ENCODE peak calls at places on chromosomes 12 and 14, in eight cellular contexts. One of them, this sample, is unnamed.

GRCh38 chr12:131101006-131101405 is 147.3 kb downstream of the ADGRD1 start:
- DNase-seq in T-helper 1 cell: no peak
- DNase-seq in AG08395: no peak
- DNase-seq in NCI-H1694 treated with DMSO at 0.1 percent for 48 hours: no peak
- DNase-seq in RWPE1: no peak
- DNase-seq in activated naive CD4-positive, alpha-beta T cell treated with anti-CD3 and anti-CD28 coated beads for 36 hours: no peak
- DNase-seq in NCI-H2029: no peak
- DNase-seq in activated naive CD8-positive, alpha-beta T cell treated with anti-CD3 and anti-CD28 coated beads, Interleukin-2, amount 50 U/mL, for 24 hours: no peak
- DNase-seq in this sample: no peak

GRCh38 chr14:26594148-26594547 is 3.7 kb downstream of the NOVA1 start:
- DNase-seq in T-helper 1 cell: no peak
- DNase-seq in AG08395: no peak
- DNase-seq in NCI-H1694 treated with DMSO at 0.1 percent for 48 hours: peak
- DNase-seq in RWPE1: no peak
- DNase-seq in activated naive CD4-positive, alpha-beta T cell treated with anti-CD3 and anti-CD28 coated beads for 36 hours: no peak
- DNase-seq in NCI-H2029: no peak
- DNase-seq in activated naive CD8-positive, alpha-beta T cell treated with anti-CD3 and anti-CD28 coated beads, Interleukin-2, amount 50 U/mL, for 24 hours: no peak
- DNase-seq in this sample: no peak

GRCh38 chr14:103584326-103584915 is 21.7 kb downstream of the COA8 start:
- DNase-seq in T-helper 1 cell: no peak
- DNase-seq in AG08395: no peak
- DNase-seq in NCI-H1694 treated with DMSO at 0.1 percent for 48 hours: no peak
- DNase-seq in RWPE1: no peak
- DNase-seq in activated naive CD4-positive, alpha-beta T cell treated with anti-CD3 and anti-CD28 coated beads for 36 hours: no peak
- DNase-seq in NCI-H2029: no peak
- DNase-seq in activated naive CD8-positive, alpha-beta T cell treated with anti-CD3 and anti-CD28 coated beads, Interleukin-2, amount 50 U/mL, for 24 hours: no peak
- DNase-seq in this sample: no peak

GRCh38 chr12:95802482-95803264 is 12.1 kb upstream of the NTN4 start:
- DNase-seq in T-helper 1 cell: no peak
- DNase-seq in AG08395: peak
- DNase-seq in NCI-H1694 treated with DMSO at 0.1 percent for 48 hours: no peak
- DNase-seq in RWPE1: peak
- DNase-seq in activated naive CD4-positive, alpha-beta T cell treated with anti-CD3 and anti-CD28 coated beads for 36 hours: no peak
- DNase-seq in NCI-H2029: no peak
- DNase-seq in activated naive CD8-positive, alpha-beta T cell treated with anti-CD3 and anti-CD28 coated beads, Interleukin-2, amount 50 U/mL, for 24 hours: no peak
- DNase-seq in this sample: peak

GRCh38 chr14:104532191-104532555 is 47.4 kb upstream of the C14orf180 start:
- DNase-seq in T-helper 1 cell: no peak
- DNase-seq in AG08395: no peak
- DNase-seq in NCI-H1694 treated with DMSO at 0.1 percent for 48 hours: no peak
- DNase-seq in RWPE1: peak
- DNase-seq in activated naive CD4-positive, alpha-beta T cell treated with anti-CD3 and anti-CD28 coated beads for 36 hours: no peak
- DNase-seq in NCI-H2029: no peak
- DNase-seq in activated naive CD8-positive, alpha-beta T cell treated with anti-CD3 and anti-CD28 coated beads, Interleukin-2, amount 50 U/mL, for 24 hours: no peak
- DNase-seq in this sample: no peak

GRCh38 chr12:41184864-41185263 is 3.3 kb upstream of the PDZRN4 start:
- DNase-seq in T-helper 1 cell: no peak
- DNase-seq in AG08395: no peak
- DNase-seq in NCI-H1694 treated with DMSO at 0.1 percent for 48 hours: no peak
- DNase-seq in RWPE1: no peak
- DNase-seq in activated naive CD4-positive, alpha-beta T cell treated with anti-CD3 and anti-CD28 coated beads for 36 hours: no peak
- DNase-seq in NCI-H2029: no peak
- DNase-seq in activated naive CD8-positive, alpha-beta T cell treated with anti-CD3 and anti-CD28 coated beads, Interleukin-2, amount 50 U/mL, for 24 hours: no peak
- DNase-seq in this sample: no peak

GRCh38 chr12:42873401-42873800 is 283.9 kb upstream of the PRICKLE1 start:
- DNase-seq in T-helper 1 cell: no peak
- DNase-seq in AG08395: no peak
- DNase-seq in NCI-H1694 treated with DMSO at 0.1 percent for 48 hours: no peak
- DNase-seq in RWPE1: no peak
- DNase-seq in activated naive CD4-positive, alpha-beta T cell treated with anti-CD3 and anti-CD28 coated beads for 36 hours: no peak
- DNase-seq in NCI-H2029: no peak
- DNase-seq in activated naive CD8-positive, alpha-beta T cell treated with anti-CD3 and anti-CD28 coated beads, Interleukin-2, amount 50 U/mL, for 24 hours: no peak
- DNase-seq in this sample: no peak

GRCh38 chr14:100525615-100526014 is 61.6 kb downstream of the BEGAIN start:
- DNase-seq in T-helper 1 cell: no peak
- DNase-seq in AG08395: no peak
- DNase-seq in NCI-H1694 treated with DMSO at 0.1 percent for 48 hours: no peak
- DNase-seq in RWPE1: no peak
- DNase-seq in activated naive CD4-positive, alpha-beta T cell treated with anti-CD3 and anti-CD28 coated beads for 36 hours: no peak
- DNase-seq in NCI-H2029: no peak
- DNase-seq in activated naive CD8-positive, alpha-beta T cell treated with anti-CD3 and anti-CD28 coated beads, Interleukin-2, amount 50 U/mL, for 24 hours: no peak
- DNase-seq in this sample: no peak

GRCh38 chr14:60095781-60096450 is 4.2 kb downstream of the PCNX4 start:
- DNase-seq in T-helper 1 cell: no peak
- DNase-seq in AG08395: peak
- DNase-seq in NCI-H1694 treated with DMSO at 0.1 percent for 48 hours: no peak
- DNase-seq in RWPE1: no peak
- DNase-seq in activated naive CD4-positive, alpha-beta T cell treated with anti-CD3 and anti-CD28 coated beads for 36 hours: no peak
- DNase-seq in NCI-H2029: no peak
- DNase-seq in activated naive CD8-positive, alpha-beta T cell treated with anti-CD3 and anti-CD28 coated beads, Interleukin-2, amount 50 U/mL, for 24 hours: no peak
- DNase-seq in this sample: peak

GRCh38 chr12:109840349-109841073 is 7.3 kb upstream of the TRPV4 start:
- DNase-seq in T-helper 1 cell: no peak
- DNase-seq in AG08395: no peak
- DNase-seq in NCI-H1694 treated with DMSO at 0.1 percent for 48 hours: no peak
- DNase-seq in RWPE1: peak
- DNase-seq in activated naive CD4-positive, alpha-beta T cell treated with anti-CD3 and anti-CD28 coated beads for 36 hours: no peak
- DNase-seq in NCI-H2029: peak
- DNase-seq in activated naive CD8-positive, alpha-beta T cell treated with anti-CD3 and anti-CD28 coated beads, Interleukin-2, amount 50 U/mL, for 24 hours: no peak
- DNase-seq in this sample: peak

GRCh38 chr12:101666017-101666728 is 31.3 kb upstream of the CHPT1 start:
- DNase-seq in T-helper 1 cell: no peak
- DNase-seq in AG08395: no peak
- DNase-seq in NCI-H1694 treated with DMSO at 0.1 percent for 48 hours: no peak
- DNase-seq in RWPE1: no peak
- DNase-seq in activated naive CD4-positive, alpha-beta T cell treated with anti-CD3 and anti-CD28 coated beads for 36 hours: no peak
- DNase-seq in NCI-H2029: no peak
- DNase-seq in activated naive CD8-positive, alpha-beta T cell treated with anti-CD3 and anti-CD28 coated beads, Interleukin-2, amount 50 U/mL, for 24 hours: no peak
- DNase-seq in this sample: no peak

GRCh38 chr12:114263031-114263825 is 142.7 kb downstream of the TBX5 start:
- DNase-seq in T-helper 1 cell: no peak
- DNase-seq in AG08395: peak
- DNase-seq in NCI-H1694 treated with DMSO at 0.1 percent for 48 hours: no peak
- DNase-seq in RWPE1: no peak
- DNase-seq in activated naive CD4-positive, alpha-beta T cell treated with anti-CD3 and anti-CD28 coated beads for 36 hours: no peak
- DNase-seq in NCI-H2029: no peak
- DNase-seq in activated naive CD8-positive, alpha-beta T cell treated with anti-CD3 and anti-CD28 coated beads, Interleukin-2, amount 50 U/mL, for 24 hours: no peak
- DNase-seq in this sample: no peak

GRCh38 chr12:4817813-4818212 is 91.9 kb upstream of the KCNA1 start:
- DNase-seq in T-helper 1 cell: no peak
- DNase-seq in AG08395: no peak
- DNase-seq in NCI-H1694 treated with DMSO at 0.1 percent for 48 hours: no peak
- DNase-seq in RWPE1: no peak
- DNase-seq in activated naive CD4-positive, alpha-beta T cell treated with anti-CD3 and anti-CD28 coated beads for 36 hours: no peak
- DNase-seq in NCI-H2029: no peak
- DNase-seq in activated naive CD8-positive, alpha-beta T cell treated with anti-CD3 and anti-CD28 coated beads, Interleukin-2, amount 50 U/mL, for 24 hours: no peak
- DNase-seq in this sample: no peak

GRCh38 chr14:99602054-99602787 is 1.8 kb downstream of the CCDC85C start:
- DNase-seq in T-helper 1 cell: no peak
- DNase-seq in AG08395: no peak
- DNase-seq in NCI-H1694 treated with DMSO at 0.1 percent for 48 hours: peak
- DNase-seq in RWPE1: no peak
- DNase-seq in activated naive CD4-positive, alpha-beta T cell treated with anti-CD3 and anti-CD28 coated beads for 36 hours: no peak
- DNase-seq in NCI-H2029: no peak
- DNase-seq in activated naive CD8-positive, alpha-beta T cell treated with anti-CD3 and anti-CD28 coated beads, Interleukin-2, amount 50 U/mL, for 24 hours: peak
- DNase-seq in this sample: peak

GRCh38 chr14:90664911-90665695 is 151.1 kb downstream of the TTC7B start:
- DNase-seq in T-helper 1 cell: no peak
- DNase-seq in AG08395: no peak
- DNase-seq in NCI-H1694 treated with DMSO at 0.1 percent for 48 hours: peak
- DNase-seq in RWPE1: no peak
- DNase-seq in activated naive CD4-positive, alpha-beta T cell treated with anti-CD3 and anti-CD28 coated beads for 36 hours: no peak
- DNase-seq in NCI-H2029: no peak
- DNase-seq in activated naive CD8-positive, alpha-beta T cell treated with anti-CD3 and anti-CD28 coated beads, Interleukin-2, amount 50 U/mL, for 24 hours: no peak
- DNase-seq in this sample: no peak

GRCh38 chr12:112140728-112141127 is 15.4 kb downstream of the TRAFD1 start:
- DNase-seq in T-helper 1 cell: no peak
- DNase-seq in AG08395: no peak
- DNase-seq in NCI-H1694 treated with DMSO at 0.1 percent for 48 hours: no peak
- DNase-seq in RWPE1: no peak
- DNase-seq in activated naive CD4-positive, alpha-beta T cell treated with anti-CD3 and anti-CD28 coated beads for 36 hours: no peak
- DNase-seq in NCI-H2029: no peak
- DNase-seq in activated naive CD8-positive, alpha-beta T cell treated with anti-CD3 and anti-CD28 coated beads, Interleukin-2, amount 50 U/mL, for 24 hours: no peak
- DNase-seq in this sample: no peak

GRCh38 chr12:5678186-5678585 is 246.3 kb downstream of the NTF3 start:
- DNase-seq in T-helper 1 cell: no peak
- DNase-seq in AG08395: no peak
- DNase-seq in NCI-H1694 treated with DMSO at 0.1 percent for 48 hours: no peak
- DNase-seq in RWPE1: no peak
- DNase-seq in activated naive CD4-positive, alpha-beta T cell treated with anti-CD3 and anti-CD28 coated beads for 36 hours: no peak
- DNase-seq in NCI-H2029: no peak
- DNase-seq in activated naive CD8-positive, alpha-beta T cell treated with anti-CD3 and anti-CD28 coated beads, Interleukin-2, amount 50 U/mL, for 24 hours: no peak
- DNase-seq in this sample: peak

GRCh38 chr14:32821989-32822653 is 116.6 kb upstream of the NPAS3 start:
- DNase-seq in T-helper 1 cell: no peak
- DNase-seq in AG08395: no peak
- DNase-seq in NCI-H1694 treated with DMSO at 0.1 percent for 48 hours: no peak
- DNase-seq in RWPE1: no peak
- DNase-seq in activated naive CD4-positive, alpha-beta T cell treated with anti-CD3 and anti-CD28 coated beads for 36 hours: no peak
- DNase-seq in NCI-H2029: no peak
- DNase-seq in activated naive CD8-positive, alpha-beta T cell treated with anti-CD3 and anti-CD28 coated beads, Interleukin-2, amount 50 U/mL, for 24 hours: no peak
- DNase-seq in this sample: no peak

GRCh38 chr12:2673966-2674810 is 120.6 kb upstream of the FKBP4 start:
- DNase-seq in T-helper 1 cell: no peak
- DNase-seq in AG08395: no peak
- DNase-seq in NCI-H1694 treated with DMSO at 0.1 percent for 48 hours: no peak
- DNase-seq in RWPE1: no peak
- DNase-seq in activated naive CD4-positive, alpha-beta T cell treated with anti-CD3 and anti-CD28 coated beads for 36 hours: no peak
- DNase-seq in NCI-H2029: no peak
- DNase-seq in activated naive CD8-positive, alpha-beta T cell treated with anti-CD3 and anti-CD28 coated beads, Interleukin-2, amount 50 U/mL, for 24 hours: no peak
- DNase-seq in this sample: no peak

GRCh38 chr12:86261606-86262005 is 5.4 kb upstream of the MGAT4C start:
- DNase-seq in T-helper 1 cell: no peak
- DNase-seq in AG08395: no peak
- DNase-seq in NCI-H1694 treated with DMSO at 0.1 percent for 48 hours: no peak
- DNase-seq in RWPE1: no peak
- DNase-seq in activated naive CD4-positive, alpha-beta T cell treated with anti-CD3 and anti-CD28 coated beads for 36 hours: no peak
- DNase-seq in NCI-H2029: no peak
- DNase-seq in activated naive CD8-positive, alpha-beta T cell treated with anti-CD3 and anti-CD28 coated beads, Interleukin-2, amount 50 U/mL, for 24 hours: no peak
- DNase-seq in this sample: no peak

GRCh38 chr14:51458563-51458955 is 193.2 kb upstream of the FRMD6 start:
- DNase-seq in T-helper 1 cell: no peak
- DNase-seq in AG08395: peak
- DNase-seq in NCI-H1694 treated with DMSO at 0.1 percent for 48 hours: no peak
- DNase-seq in RWPE1: peak
- DNase-seq in activated naive CD4-positive, alpha-beta T cell treated with anti-CD3 and anti-CD28 coated beads for 36 hours: no peak
- DNase-seq in NCI-H2029: no peak
- DNase-seq in activated naive CD8-positive, alpha-beta T cell treated with anti-CD3 and anti-CD28 coated beads, Interleukin-2, amount 50 U/mL, for 24 hours: no peak
- DNase-seq in this sample: peak

GRCh38 chr12:2751230-2751629 is 43.5 kb upstream of the FKBP4 start:
- DNase-seq in T-helper 1 cell: no peak
- DNase-seq in AG08395: no peak
- DNase-seq in NCI-H1694 treated with DMSO at 0.1 percent for 48 hours: no peak
- DNase-seq in RWPE1: no peak
- DNase-seq in activated naive CD4-positive, alpha-beta T cell treated with anti-CD3 and anti-CD28 coated beads for 36 hours: no peak
- DNase-seq in NCI-H2029: no peak
- DNase-seq in activated naive CD8-positive, alpha-beta T cell treated with anti-CD3 and anti-CD28 coated beads, Interleukin-2, amount 50 U/mL, for 24 hours: no peak
- DNase-seq in this sample: no peak

This sample was measured in MG63.